ENCODE peak calls at places on chromosomes 7 and 10, in six cellular contexts. P, F, I, C, B and K are unnamed samples.

GRCh38 chr10:48451969-48452878 is 145.7 kb downstream of the MAPK8 start:
- DNase-seq in P (no peak), F (no peak), I (no peak), C (no peak), B (no peak), K (peak)

GRCh38 chr7:39504963-39505362 is 61.2 kb upstream of the YAE1 start:
- DNase-seq in P (no peak), F (no peak), I (no peak), C (no peak), B (no peak), K (no peak)

GRCh38 chr10:30751678-30752331 is 122.3 kb upstream of the LYZL2 start:
- DNase-seq in P (peak), F (no peak), I (peak), C (no peak), B (peak), K (peak)

GRCh38 chr10:19412531-19412930 is 363.9 kb downstream of the MALRD1 start:
- DNase-seq in P (no peak), F (peak), I (no peak), C (no peak), B (peak), K (no peak)

GRCh38 chr10:126221874-126222273 is 166.4 kb downstream of the ADAM12 start:
- DNase-seq in P (no peak), F (no peak), I (no peak), C (no peak), B (no peak), K (no peak)

GRCh38 chr7:91169819-91170218 is 94.4 kb upstream of the FZD1 start:
- DNase-seq in P (no peak), F (no peak), I (no peak), C (peak), B (no peak), K (no peak)

GRCh38 chr10:79195091-79195923 is 126.5 kb downstream of the ZMIZ1 start:
- DNase-seq in P (peak), F (peak), I (peak), C (peak), B (peak), K (peak)

GRCh38 chr10:77902159-77902558 is 24.4 kb downstream of the DLG5 start:
- DNase-seq in P (no peak), F (no peak), I (no peak), C (no peak), B (no peak), K (no peak)